ENCODE peak calls at places on chromosomes 4 and X, in ten cellular contexts. Q, O, K, R, L, X, D, W, Z and A are unnamed samples.

GRCh38 chrX:40197071-40197470 is 99.3 kb upstream of the BCOR start:
- DNase-seq in Q (no peak), O (no peak), K (no peak), R (no peak), L (no peak), X (no peak), D (no peak), W (no peak), Z (no peak), A (no peak)

GRCh38 chr4:119113033-119113655 is 22.5 kb upstream of the MYOZ2 start:
- DNase-seq in Q (no peak), O (no peak), K (no peak), R (no peak), L (no peak), X (no peak), D (no peak), W (no peak), Z (peak; percentile 95), A (no peak)

GRCh38 chrX:77527233-77528001 is 80.2 kb downstream of the FGF16 start:
- DNase-seq in Q (no peak), O (no peak), K (no peak), R (no peak), L (no peak), X (peak; percentile 64), D (no peak), W (no peak), Z (no peak), A (no peak)

GRCh38 chrX:18210470-18210869 is 10.2 kb downstream of the BEND2 start:
- DNase-seq in Q (no peak), O (no peak), K (no peak), R (no peak), L (no peak), X (no peak), D (no peak), W (no peak), Z (peak; percentile 22), A (no peak)

GRCh38 chr4:95548738-95549245 is at the start of gene UNC5C:
- DNase-seq in Q (peak; percentile 12), O (peak; percentile 82), K (peak; percentile 73), R (peak; percentile 44), L (peak; percentile 43), X (peak; percentile 88), D (no peak), W (peak; percentile 56), Z (peak; percentile 64), A (peak; percentile 43)

GRCh38 chr4:140152015-140152703 is 1.8 kb downstream of the MAML3 start:
- DNase-seq in Q (peak; percentile 22), O (peak; percentile 93), K (peak; percentile 50), R (peak; percentile 48), L (peak; percentile 27), X (peak; percentile 81), D (peak; percentile 73), W (peak; percentile 85), Z (no peak), A (peak; percentile 63)

GRCh38 chr4:184664445-184665210 is 15.1 kb downstream of the PRIMPOL start:
- DNase-seq in Q (no peak), O (no peak), K (no peak), R (no peak), L (no peak), X (peak; percentile 71), D (no peak), W (no peak), Z (no peak), A (no peak)

GRCh38 chr4:74284074-74284473 is 24.2 kb upstream of the EPGN start:
- DNase-seq in Q (no peak), O (no peak), K (no peak), R (no peak), L (no peak), X (no peak), D (no peak), W (no peak), Z (peak; percentile 61), A (no peak)

GRCh38 chr4:182678590-182678989 is 238.6 kb downstream of the DCTD start:
- DNase-seq in Q (no peak), O (no peak), K (no peak), R (no peak), L (no peak), X (no peak), D (no peak), W (no peak), Z (no peak), A (no peak)

GRCh38 chr4:15956179-15956850 is 6.7 kb downstream of the FGFBP2 start:
- DNase-seq in Q (peak; percentile 27), O (peak; percentile 93), K (peak; percentile 78), R (peak; percentile 70), L (peak; percentile 73), X (peak; percentile 97), D (peak; percentile 77), W (peak; percentile 85), Z (peak; percentile 51), A (peak; percentile 83)

GRCh38 chr4:15958562-15958961 is 4.4 kb downstream of the FGFBP2 start:
- DNase-seq in Q (no peak), O (no peak), K (no peak), R (no peak), L (no peak), X (peak; percentile 14), D (no peak), W (no peak), Z (no peak), A (no peak)

GRCh38 chr4:15953625-15954024 is 9.3 kb downstream of the FGFBP2 start:
- DNase-seq in Q (no peak), O (no peak), K (no peak), R (no peak), L (no peak), X (no peak), D (no peak), W (no peak), Z (no peak), A (no peak)

GRCh38 chr4:15951781-15952180 is 11.2 kb downstream of the FGFBP2 start:
- DNase-seq in Q (no peak), O (no peak), K (no peak), R (no peak), L (no peak), X (no peak), D (no peak), W (no peak), Z (no peak), A (no peak)

DNA sequence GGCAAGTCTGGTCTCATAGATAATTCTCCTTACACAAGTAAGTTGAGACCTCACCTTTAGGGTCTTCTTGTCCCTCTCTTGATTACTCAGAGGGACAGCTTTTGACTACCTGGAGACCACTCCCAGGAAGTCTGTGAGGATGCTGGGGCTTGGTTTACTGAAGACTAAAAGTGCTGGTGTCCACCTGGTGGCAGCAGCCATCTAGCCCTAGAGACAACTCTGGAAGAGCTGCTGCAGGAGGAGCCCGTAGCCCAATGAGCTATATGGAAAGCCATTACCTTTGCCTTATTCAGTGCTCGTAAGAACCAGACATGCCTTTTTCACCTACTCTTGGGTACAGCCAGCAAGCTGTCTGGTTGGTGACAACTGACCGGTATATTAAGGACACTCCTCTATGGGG is 7.3 kb downstream of the FGFBP2 start:
- DNase-seq in Q (no peak), O (no peak), K (no peak), R (no peak), L (no peak), X (no peak), D (no peak), W (no peak), Z (peak; percentile 17), A (no peak)
- TF ChIP-seq CTCF in Q (no peak), O (no peak), K (no peak), R (no peak), L (no peak), X (no peak), D (no peak), W (no peak), Z (peak; percentile 49), A (no peak)

GRCh38 chr4:137923494-137923893 is 318.7 kb downstream of the SLC7A11 start:
- DNase-seq in Q (no peak), O (no peak), K (no peak), R (no peak), L (no peak), X (no peak), D (no peak), W (no peak), Z (no peak), A (no peak)

GRCh38 chr4:137927972-137928371 is 314.2 kb downstream of the SLC7A11 start:
- DNase-seq in Q (no peak), O (no peak), K (no peak), R (no peak), L (no peak), X (no peak), D (no peak), W (no peak), Z (no peak), A (no peak)

DNA sequence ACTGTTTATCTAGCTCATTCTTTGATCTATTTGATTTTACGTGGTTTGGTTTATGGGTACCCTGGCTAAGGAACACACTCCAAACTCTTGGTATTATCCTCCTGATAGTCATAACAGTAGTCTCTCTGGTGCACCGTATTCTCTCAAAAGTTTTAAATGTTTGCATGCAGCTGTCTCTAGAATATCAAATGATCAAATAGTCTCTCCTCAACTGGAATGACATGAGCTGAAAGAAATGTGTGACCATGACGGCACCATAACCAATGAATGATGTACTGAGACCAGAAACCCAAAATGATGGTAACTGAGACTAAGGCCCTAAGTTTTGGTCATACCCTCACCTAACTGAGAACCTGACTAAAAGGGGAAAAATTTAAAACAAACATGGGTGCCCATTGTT is 319.4 kb downstream of the SLC7A11 start:
- DNase-seq in Q (no peak), O (no peak), K (no peak), R (no peak), L (no peak), X (no peak), D (no peak), W (no peak), Z (no peak), A (no peak)
- TF ChIP-seq CTCF in Q (no peak), O (no peak), K (no peak), R (no peak), L (no peak), X (no peak), D (no peak), W (no peak), Z (no peak), A (no peak)

DNA sequence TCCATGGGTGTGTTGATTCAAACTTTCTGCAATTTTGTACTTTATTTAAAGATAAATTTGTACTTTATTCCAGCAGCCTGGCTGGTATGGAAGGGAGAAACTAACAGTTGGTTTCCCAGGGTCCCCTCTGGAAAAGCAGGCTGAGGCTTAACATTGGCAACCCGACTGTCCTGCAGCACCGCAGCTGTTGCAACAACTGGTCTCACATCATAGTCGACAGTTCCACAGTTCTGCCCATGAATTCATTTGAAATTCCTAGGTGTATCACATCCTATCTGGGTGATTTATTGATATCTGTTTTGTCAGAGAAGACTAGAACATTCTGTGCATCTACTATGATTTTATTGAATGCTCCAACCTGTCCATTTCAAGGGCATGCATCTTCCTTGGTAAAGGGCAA is 98.8 kb upstream of the GATB start:
- DNase-seq in Q (no peak), O (no peak), K (no peak), R (no peak), L (no peak), X (no peak), D (no peak), W (no peak), Z (no peak), A (no peak)
- TF ChIP-seq CTCF in Q (no peak), O (no peak), K (no peak), R (no peak), L (no peak), X (no peak), D (no peak), W (no peak), Z (no peak), A (no peak)

DNA sequence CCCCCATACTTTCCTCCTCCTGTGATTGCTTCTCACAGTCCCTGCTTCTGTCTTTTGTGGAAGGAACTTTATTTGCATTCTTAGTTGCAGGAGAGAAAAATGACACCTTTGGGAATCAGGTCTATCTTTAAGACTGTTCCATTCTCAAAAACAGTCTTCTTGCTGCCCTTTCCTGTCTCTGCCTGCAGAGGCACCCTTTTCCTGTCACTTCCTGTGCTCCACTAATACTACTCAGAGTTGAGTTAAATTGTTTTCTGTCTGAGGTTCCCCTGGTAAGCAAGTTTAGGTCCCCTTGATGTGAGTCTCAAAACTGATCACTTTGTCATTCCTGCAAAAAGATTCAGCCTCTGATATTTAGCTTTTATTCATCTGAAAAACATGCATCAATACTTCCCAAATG is 208.8 kb upstream of the CLNK start:
- DNase-seq in Q (no peak), O (no peak), K (peak; percentile 4), R (no peak), L (no peak), X (no peak), D (peak; percentile 9), W (no peak), Z (no peak), A (no peak)
- TF ChIP-seq CTCF in Q (peak; percentile 55), O (no peak), K (peak; percentile 49), R (peak; percentile 56), L (no peak), X (peak; percentile 82), D (peak; percentile 31), W (peak; percentile 15), Z (peak; percentile 56), A (peak; percentile 24)